ENCODE peak calls at places on chromosomes 16 and 17, in four cellular contexts. One of them, this sample, is unnamed.

GRCh38 chr16:46714797-46715591 is 25.5 kb downstream of the ORC6 start:
- DNase-seq in GM12878: no peak
- DNase-seq in H1: peak
- DNase-seq in K562: no peak
- DNase-seq in this sample: no peak

GRCh38 chr16:24539850-24540484 is 601 bp downstream of the RBBP6 start:
- DNase-seq in K562: no peak
- DNase-seq in H1: no peak
- DNase-seq in GM12878: no peak
- DNase-seq in this sample: peak

GRCh38 chr16:30972872-30973271 is 12.1 kb upstream of the HSD3B7 start:
- DNase-seq in GM12878: no peak
- DNase-seq in K562: no peak
- DNase-seq in H1: no peak
- DNase-seq in this sample: peak

GRCh38 chr16:88363239-88363891 is 19.4 kb upstream of the ZNF469 start:
- DNase-seq in H1: no peak
- DNase-seq in K562: no peak
- DNase-seq in GM12878: peak
- DNase-seq in this sample: no peak

GRCh38 chr17:13995856-13996635 is 73.3 kb upstream of the COX10 start:
- DNase-seq in GM12878: no peak
- DNase-seq in H1: no peak
- DNase-seq in K562: no peak
- DNase-seq in this sample: no peak

GRCh38 chr17:77675411-77675810 is 283.1 kb upstream of the TNRC6C start:
- DNase-seq in K562: no peak
- DNase-seq in H1: no peak
- DNase-seq in GM12878: no peak
- DNase-seq in this sample: no peak

GRCh38 chr16:12646490-12647274 is 157.0 kb downstream of the CPPED1 start:
- DNase-seq in K562: no peak
- DNase-seq in GM12878: peak
- DNase-seq in H1: no peak
- DNase-seq in this sample: no peak

GRCh38 chr16:86517652-86518258 is 7.4 kb downstream of the FOXF1 start:
- DNase-seq in K562: peak
- DNase-seq in H1: peak
- DNase-seq in GM12878: no peak
- DNase-seq in this sample: peak

GRCh38 chr17:19706791-19707727 is 9.3 kb downstream of the SLC47A2 start:
- DNase-seq in H1: peak
- DNase-seq in K562: peak
- DNase-seq in GM12878: no peak
- DNase-seq in this sample: no peak

GRCh38 chr17:41793749-41794602 is 7.5 kb upstream of the JUP start:
- DNase-seq in H1: peak
- DNase-seq in K562: no peak
- DNase-seq in GM12878: no peak
- DNase-seq in this sample: peak

GRCh38 chr17:35998018-35998545 is 3.3 kb downstream of the CCL15 start:
- DNase-seq in GM12878: no peak
- DNase-seq in K562: no peak
- DNase-seq in H1: no peak
- DNase-seq in this sample: no peak

GRCh38 chr17:43974541-43975315 is 21.0 kb upstream of the PYY start:
- DNase-seq in H1: no peak
- DNase-seq in GM12878: no peak
- DNase-seq in K562: no peak
- DNase-seq in this sample: no peak

GRCh38 chr16:13289515-13289914 is 388.1 kb downstream of the SHISA9 start:
- DNase-seq in K562: no peak
- DNase-seq in GM12878: peak
- DNase-seq in H1: no peak
- DNase-seq in this sample: no peak

GRCh38 chr17:4998666-4999428 is 1.1 kb downstream of the KIF1C start:
- DNase-seq in GM12878: no peak
- DNase-seq in H1: peak
- DNase-seq in K562: peak
- DNase-seq in this sample: no peak

GRCh38 chr16:24534634-24535033 is 4.7 kb upstream of the RBBP6 start:
- DNase-seq in GM12878: no peak
- DNase-seq in H1: no peak
- DNase-seq in K562: no peak
- DNase-seq in this sample: no peak

GRCh38 chr16:26317885-26318284 is 626.1 kb downstream of the HS3ST4 start:
- DNase-seq in GM12878: no peak
- DNase-seq in K562: no peak
- DNase-seq in H1: no peak
- DNase-seq in this sample: no peak

GRCh38 chr17:78883090-78883532 is 19.9 kb downstream of the CEP295NL start:
- DNase-seq in H1: no peak
- DNase-seq in GM12878: no peak
- DNase-seq in K562: peak
- DNase-seq in this sample: peak

GRCh38 chr17:59330314-59330942 is 1.0 kb upstream of the YPEL2 start:
- DNase-seq in H1: no peak
- DNase-seq in K562: peak
- DNase-seq in GM12878: no peak
- DNase-seq in this sample: no peak

GRCh38 chr17:17902877-17903276 is 66.1 kb upstream of the SREBF1 start:
- DNase-seq in K562: no peak
- DNase-seq in H1: no peak
- DNase-seq in GM12878: no peak
- DNase-seq in this sample: no peak

GRCh38 chr17:5286846-5287245 is 4.8 kb downstream of the RABEP1 start:
- DNase-seq in H1: no peak
- DNase-seq in GM12878: no peak
- DNase-seq in K562: no peak
- DNase-seq in this sample: no peak

GRCh38 chr17:40303009-40303657 is 5.8 kb upstream of the RARA start:
- DNase-seq in GM12878: no peak
- DNase-seq in H1: no peak
- DNase-seq in K562: peak
- DNase-seq in this sample: peak

GRCh38 chr16:1398351-1398750 is 16.2 kb downstream of the UNKL start:
- DNase-seq in GM12878: no peak
- DNase-seq in H1: no peak
- DNase-seq in K562: no peak
- DNase-seq in this sample: no peak

GRCh38 chr17:45229681-45230409 is 8.2 kb downstream of the FMNL1 start:
- DNase-seq in GM12878: no peak
- DNase-seq in K562: no peak
- DNase-seq in H1: no peak
- DNase-seq in this sample: no peak

GRCh38 chr16:30904114-30904780 is 7.8 kb downstream of the CTF1 start:
- DNase-seq in GM12878: no peak
- DNase-seq in H1: no peak
- DNase-seq in K562: peak
- DNase-seq in this sample: no peak

GRCh38 chr17:20210614-20211013 is 201.5 kb downstream of the SPECC1 start:
- DNase-seq in H1: no peak
- DNase-seq in K562: no peak
- DNase-seq in GM12878: no peak
- DNase-seq in this sample: no peak

GRCh38 chr17:68094481-68095078 is 59.0 kb downstream of the KPNA2 start:
- DNase-seq in H1: no peak
- DNase-seq in K562: no peak
- DNase-seq in GM12878: no peak
- DNase-seq in this sample: no peak

GRCh38 chr16:51596247-51596646 is 445.2 kb upstream of the SALL1 start:
- DNase-seq in K562: no peak
- DNase-seq in H1: no peak
- DNase-seq in GM12878: no peak
- DNase-seq in this sample: no peak

GRCh38 chr17:41917957-41918391 is 777 bp downstream of the ACLY start:
- DNase-seq in GM12878: no peak
- DNase-seq in H1: peak
- DNase-seq in K562: peak
- DNase-seq in this sample: peak

GRCh38 chr16:23842137-23842600 is 6.4 kb downstream of the PRKCB start:
- DNase-seq in GM12878: peak
- DNase-seq in K562: no peak
- DNase-seq in H1: no peak
- DNase-seq in this sample: no peak

GRCh38 chr16:22297871-22298733 is 893 bp downstream of the POLR3E start:
- DNase-seq in H1: peak
- DNase-seq in GM12878: peak
- DNase-seq in K562: peak
- DNase-seq in this sample: peak

GRCh38 chr17:9628509-9628908 is 16.8 kb upstream of the USP43 start:
- DNase-seq in GM12878: no peak
- DNase-seq in K562: no peak
- DNase-seq in H1: no peak
- DNase-seq in this sample: no peak

GRCh38 chr17:17994271-17994670 is 21.6 kb downstream of the DRC3 start:
- DNase-seq in GM12878: no peak
- DNase-seq in H1: peak
- DNase-seq in K562: no peak
- DNase-seq in this sample: no peak

DNA sequence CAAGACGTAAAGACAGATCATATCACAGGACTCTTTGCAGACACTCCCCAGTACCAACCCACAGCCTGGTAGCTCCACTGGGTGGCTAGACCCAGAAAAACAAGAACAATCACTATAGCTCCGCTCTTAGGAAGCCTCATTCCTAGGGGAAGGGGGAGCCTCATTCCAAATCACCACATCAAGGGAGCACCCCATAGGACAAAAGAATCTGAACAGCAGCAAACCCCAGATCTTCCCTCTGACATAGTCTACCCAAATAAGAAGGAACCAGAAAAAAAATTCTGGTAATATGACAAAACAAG is 237.8 kb downstream of the CEP112 start:
- DNase-seq in K562: no peak
- DNase-seq in GM12878: no peak
- DNase-seq in H1: no peak
- DNase-seq in this sample: no peak
- TF ChIP-seq RAD21 in K562: no peak
- TF ChIP-seq RAD21 in GM12878: no peak
- TF ChIP-seq RAD21 in H1: no peak
- TF ChIP-seq RAD21 in this sample: no peak

DNA sequence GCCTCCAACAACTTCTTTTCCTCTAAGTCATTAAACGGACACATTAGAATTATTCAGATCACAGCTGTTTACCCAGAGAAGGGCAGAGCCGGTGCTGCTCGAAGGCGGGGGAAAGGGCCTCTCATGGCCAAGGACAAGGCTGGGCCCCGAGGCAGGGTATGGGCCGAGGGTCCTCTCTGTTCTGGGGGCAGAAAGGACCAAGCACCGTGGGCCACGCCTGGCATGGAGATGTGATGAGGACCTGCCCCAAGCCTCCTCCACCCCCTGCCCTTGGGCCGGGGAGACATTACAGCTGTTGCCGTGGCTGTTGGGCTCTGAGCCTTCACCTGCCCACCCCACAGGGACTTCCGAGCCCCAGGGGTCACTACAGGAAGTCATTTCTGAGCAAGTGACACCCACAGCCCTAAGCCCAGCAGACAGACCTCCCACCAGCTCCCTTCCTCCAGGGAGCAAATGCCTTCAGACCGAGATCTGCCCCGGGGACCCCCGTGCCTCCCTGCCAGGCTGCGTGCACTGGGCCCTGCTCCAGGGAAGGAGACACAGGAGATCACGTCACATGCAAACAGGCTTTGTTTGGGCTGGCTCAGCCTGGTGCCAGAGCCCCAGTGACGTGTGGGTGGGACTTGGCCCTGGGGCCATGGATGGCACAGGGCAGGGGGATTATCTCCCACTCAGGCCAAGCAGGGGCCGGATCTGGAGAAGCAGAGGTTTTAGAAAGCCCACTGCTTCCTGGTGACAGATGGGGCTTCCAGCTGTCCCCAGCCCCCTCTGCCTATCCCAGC is 652 bp upstream of the PVALEF start:
- DNase-seq in K562: no peak
- DNase-seq in GM12878: no peak
- DNase-seq in H1: no peak
- DNase-seq in this sample: no peak
- TF ChIP-seq CHD1 in K562: no peak
- TF ChIP-seq CHD1 in GM12878: no peak
- TF ChIP-seq CHD1 in H1: no peak
- TF ChIP-seq CHD1 in this sample: no peak

DNA sequence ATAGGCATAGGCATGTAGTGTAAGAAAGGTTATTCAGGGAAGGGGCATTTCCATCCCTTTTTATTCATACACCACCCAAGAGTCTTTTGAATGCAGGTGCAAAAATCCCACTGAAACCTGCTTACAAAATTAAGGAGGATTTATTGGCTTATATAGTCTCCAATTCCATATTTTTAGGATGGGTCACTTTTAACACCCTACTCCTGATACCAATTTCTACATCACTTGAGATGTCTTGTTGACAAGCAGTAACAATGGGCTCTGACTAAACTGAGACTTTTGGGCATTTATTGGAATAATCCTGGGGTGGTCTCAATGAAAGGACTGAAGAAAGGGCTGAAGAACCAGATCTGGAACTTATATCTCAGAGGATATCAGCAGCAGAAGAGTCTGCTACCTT is 18.9 kb upstream of the NKD1 start:
- DNase-seq in H1: no peak
- DNase-seq in K562: no peak
- DNase-seq in GM12878: no peak
- DNase-seq in this sample: no peak
- TF ChIP-seq RAD21 in H1: no peak
- TF ChIP-seq RAD21 in K562: no peak
- TF ChIP-seq RAD21 in GM12878: no peak
- TF ChIP-seq RAD21 in this sample: no peak

DNA sequence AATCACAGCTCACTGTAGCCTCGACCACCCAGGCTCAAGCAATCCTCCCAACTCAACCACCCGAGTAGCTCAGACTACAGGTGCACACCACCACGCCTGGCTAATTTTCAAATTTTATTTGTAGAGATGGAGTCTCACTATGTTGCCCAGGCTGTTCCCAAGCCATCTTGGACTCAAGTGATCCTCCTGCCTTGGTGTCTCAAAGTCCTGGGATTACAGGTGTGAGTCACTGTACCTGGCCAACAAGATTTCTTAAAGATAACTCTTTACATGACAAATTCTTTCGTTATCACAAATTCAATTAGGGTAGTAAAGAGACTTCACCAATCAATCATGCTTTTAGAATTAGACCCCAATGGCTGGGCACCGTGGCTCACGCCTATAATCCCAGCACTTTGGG is 12.4 kb downstream of the PRPSAP1 start:
- DNase-seq in K562: no peak
- DNase-seq in GM12878: no peak
- DNase-seq in H1: no peak
- DNase-seq in this sample: no peak
- TF ChIP-seq CHD1 in K562: no peak
- TF ChIP-seq CHD1 in GM12878: no peak
- TF ChIP-seq CHD1 in H1: no peak
- TF ChIP-seq CHD1 in this sample: no peak

DNA sequence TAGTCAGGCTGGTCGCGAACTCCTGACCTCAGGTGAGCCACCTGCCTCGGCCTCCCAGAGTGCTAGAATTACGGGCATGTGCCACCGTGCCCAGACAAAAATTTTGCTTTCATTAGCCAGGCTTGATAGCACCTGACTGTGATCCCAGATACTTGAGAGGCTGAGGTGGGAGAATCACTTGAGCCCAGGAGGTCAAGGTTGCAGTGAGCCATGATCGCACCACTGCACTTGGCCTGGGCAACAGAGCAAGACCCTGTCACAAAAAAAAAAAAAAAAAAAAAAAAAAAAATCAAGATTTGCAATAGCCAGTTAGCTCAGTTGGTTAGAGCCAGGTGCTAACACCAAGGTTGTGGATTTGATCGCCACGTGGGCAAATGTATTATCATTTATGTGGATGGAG is 6.1 kb upstream of the FXR2 start:
- DNase-seq in H1: no peak
- DNase-seq in GM12878: no peak
- DNase-seq in K562: no peak
- DNase-seq in this sample: no peak
- TF ChIP-seq RAD21 in H1: no peak
- TF ChIP-seq RAD21 in GM12878: no peak
- TF ChIP-seq RAD21 in K562: no peak
- TF ChIP-seq RAD21 in this sample: no peak

This sample was measured in IMR-90.